ENCODE peak calls at places on chromosome 22, in eight cellular contexts. One of them, this sample, is unnamed.
A peak's percentile ranks its signal among the peaks of the same experiment; 100 is the strongest.

GRCh38 chr22:45127866-45128265 is 35.9 kb upstream of the NUP50 start:
- DNase-seq in IMR-90: peak; percentile 75
- DNase-seq in sigmoid colon: no peak
- DNase-seq in body of pancreas: no peak
- DNase-seq in prostate gland: no peak
- DNase-seq in HCT116: no peak
- DNase-seq in vagina: no peak
- DNase-seq in ovary: no peak
- DNase-seq in this sample: no peak

GRCh38 chr22:44622147-44622427 is 79.9 kb upstream of the PRR5 start:
- DNase-seq in vagina: no peak
- DNase-seq in body of pancreas: peak; percentile 29
- DNase-seq in sigmoid colon: no peak
- DNase-seq in ovary: no peak
- DNase-seq in IMR-90: no peak
- DNase-seq in HCT116: no peak
- DNase-seq in prostate gland: no peak
- DNase-seq in this sample: peak; percentile 61

GRCh38 chr22:19786264-19786585 is 25.6 kb downstream of the TBX1 start:
- DNase-seq in prostate gland: no peak
- DNase-seq in sigmoid colon: no peak
- DNase-seq in ovary: peak; percentile 23
- DNase-seq in HCT116: no peak
- DNase-seq in IMR-90: no peak
- DNase-seq in body of pancreas: no peak
- DNase-seq in vagina: no peak
- DNase-seq in this sample: no peak

GRCh38 chr22:49921508-49922278 is 3.3 kb downstream of the CRELD2 start:
- DNase-seq in prostate gland: no peak
- DNase-seq in body of pancreas: no peak
- DNase-seq in ovary: peak; percentile 39
- DNase-seq in IMR-90: no peak
- DNase-seq in vagina: no peak
- DNase-seq in HCT116: no peak
- DNase-seq in sigmoid colon: no peak
- DNase-seq in this sample: no peak

GRCh38 chr22:32695451-32695891 is 106.0 kb upstream of the TIMP3 start:
- DNase-seq in body of pancreas: no peak
- DNase-seq in HCT116: peak; percentile 21
- DNase-seq in vagina: no peak
- DNase-seq in sigmoid colon: no peak
- DNase-seq in IMR-90: peak; percentile 95
- DNase-seq in prostate gland: no peak
- DNase-seq in ovary: no peak
- DNase-seq in this sample: no peak

GRCh38 chr22:40310081-40310770 is 36.1 kb upstream of the ADSL start:
- DNase-seq in IMR-90: peak; percentile 93
- DNase-seq in prostate gland: no peak
- DNase-seq in sigmoid colon: peak; percentile 76
- DNase-seq in body of pancreas: no peak
- DNase-seq in ovary: no peak
- DNase-seq in vagina: no peak
- DNase-seq in HCT116: no peak
- DNase-seq in this sample: no peak

GRCh38 chr22:49024775-49025440 is 802.8 kb downstream of the BRD1 start:
- DNase-seq in prostate gland: no peak
- DNase-seq in IMR-90: no peak
- DNase-seq in ovary: peak; percentile 19
- DNase-seq in HCT116: no peak
- DNase-seq in body of pancreas: no peak
- DNase-seq in sigmoid colon: peak; percentile 52
- DNase-seq in vagina: no peak
- DNase-seq in this sample: no peak

GRCh38 chr22:39946571-39947407 is 13.4 kb upstream of the TMA7B start:
- DNase-seq in ovary: no peak
- DNase-seq in HCT116: no peak
- DNase-seq in sigmoid colon: no peak
- DNase-seq in prostate gland: peak; percentile 40
- DNase-seq in body of pancreas: peak; percentile 61
- DNase-seq in IMR-90: no peak
- DNase-seq in vagina: no peak
- DNase-seq in this sample: peak; percentile 81

GRCh38 chr22:27445876-27446275 is 355.7 kb downstream of the MN1 start:
- DNase-seq in vagina: no peak
- DNase-seq in body of pancreas: no peak
- DNase-seq in prostate gland: no peak
- DNase-seq in HCT116: no peak
- DNase-seq in ovary: peak; percentile 70
- DNase-seq in IMR-90: peak; percentile 2
- DNase-seq in sigmoid colon: peak; percentile 86
- DNase-seq in this sample: peak; percentile 46

GRCh38 chr22:27439131-27439530 is 362.4 kb downstream of the MN1 start:
- DNase-seq in sigmoid colon: no peak
- DNase-seq in prostate gland: no peak
- DNase-seq in body of pancreas: no peak
- DNase-seq in HCT116: no peak
- DNase-seq in ovary: no peak
- DNase-seq in vagina: no peak
- DNase-seq in IMR-90: no peak
- DNase-seq in this sample: no peak

GRCh38 chr22:27438271-27438980 is 363.1 kb downstream of the MN1 start:
- DNase-seq in IMR-90: peak; percentile 9
- DNase-seq in ovary: peak; percentile 69
- DNase-seq in vagina: no peak
- DNase-seq in HCT116: no peak
- DNase-seq in prostate gland: peak; percentile 25
- DNase-seq in sigmoid colon: peak; percentile 76
- DNase-seq in body of pancreas: peak; percentile 82
- DNase-seq in this sample: peak; percentile 41

GRCh38 chr22:27447316-27447715 is 354.2 kb downstream of the MN1 start:
- DNase-seq in HCT116: no peak
- DNase-seq in vagina: no peak
- DNase-seq in sigmoid colon: no peak
- DNase-seq in prostate gland: no peak
- DNase-seq in ovary: no peak
- DNase-seq in IMR-90: no peak
- DNase-seq in body of pancreas: no peak
- DNase-seq in this sample: no peak

GRCh38 chr22:27443315-27443714 is 358.2 kb downstream of the MN1 start:
- DNase-seq in IMR-90: no peak
- DNase-seq in sigmoid colon: no peak
- DNase-seq in vagina: no peak
- DNase-seq in HCT116: no peak
- DNase-seq in prostate gland: no peak
- DNase-seq in ovary: no peak
- DNase-seq in body of pancreas: no peak
- DNase-seq in this sample: no peak
- H3K27ac ChIP-seq in IMR-90: no peak overlapping the region
- H3K27ac ChIP-seq in sigmoid colon: no peak overlapping the region
- H3K27ac ChIP-seq in vagina: no peak overlapping the region
- H3K27ac ChIP-seq in HCT116: no peak overlapping the region
- H3K27ac ChIP-seq in prostate gland: no peak overlapping the region
- H3K27ac ChIP-seq in ovary: no peak overlapping the region
- H3K27ac ChIP-seq in body of pancreas: no peak overlapping the region
- H3K27ac ChIP-seq in this sample: no peak overlapping the region

GRCh38 chr22:24871611-24872205 is 65.7 kb downstream of the SGSM1 start:
- DNase-seq in vagina: no peak
- DNase-seq in body of pancreas: no peak
- DNase-seq in sigmoid colon: no peak
- DNase-seq in HCT116: no peak
- DNase-seq in prostate gland: no peak
- DNase-seq in ovary: no peak
- DNase-seq in IMR-90: no peak
- DNase-seq in this sample: no peak

GRCh38 chr22:24868979-24869378 is 63.0 kb downstream of the SGSM1 start:
- DNase-seq in IMR-90: no peak
- DNase-seq in ovary: no peak
- DNase-seq in HCT116: no peak
- DNase-seq in vagina: no peak
- DNase-seq in prostate gland: no peak
- DNase-seq in sigmoid colon: no peak
- DNase-seq in body of pancreas: no peak
- DNase-seq in this sample: no peak

GRCh38 chr22:24865508-24865907 is 59.5 kb downstream of the SGSM1 start:
- DNase-seq in body of pancreas: no peak
- DNase-seq in sigmoid colon: no peak
- DNase-seq in HCT116: no peak
- DNase-seq in vagina: no peak
- DNase-seq in IMR-90: no peak
- DNase-seq in prostate gland: no peak
- DNase-seq in ovary: no peak
- DNase-seq in this sample: no peak

GRCh38 chr22:24867327-24868022 is 61.5 kb downstream of the SGSM1 start:
- DNase-seq in sigmoid colon: no peak
- DNase-seq in HCT116: no peak
- DNase-seq in prostate gland: no peak
- DNase-seq in IMR-90: no peak
- DNase-seq in body of pancreas: no peak
- DNase-seq in ovary: no peak
- DNase-seq in vagina: no peak
- DNase-seq in this sample: no peak
- TF ChIP-seq POLR2A in sigmoid colon: no peak
- TF ChIP-seq POLR2A in HCT116: no peak
- TF ChIP-seq POLR2A in prostate gland: no peak
- TF ChIP-seq POLR2A in IMR-90: no peak
- TF ChIP-seq POLR2A in body of pancreas: no peak
- TF ChIP-seq POLR2A in ovary: no peak
- TF ChIP-seq POLR2A in vagina: no peak
- TF ChIP-seq POLR2A in this sample: no peak

DNA sequence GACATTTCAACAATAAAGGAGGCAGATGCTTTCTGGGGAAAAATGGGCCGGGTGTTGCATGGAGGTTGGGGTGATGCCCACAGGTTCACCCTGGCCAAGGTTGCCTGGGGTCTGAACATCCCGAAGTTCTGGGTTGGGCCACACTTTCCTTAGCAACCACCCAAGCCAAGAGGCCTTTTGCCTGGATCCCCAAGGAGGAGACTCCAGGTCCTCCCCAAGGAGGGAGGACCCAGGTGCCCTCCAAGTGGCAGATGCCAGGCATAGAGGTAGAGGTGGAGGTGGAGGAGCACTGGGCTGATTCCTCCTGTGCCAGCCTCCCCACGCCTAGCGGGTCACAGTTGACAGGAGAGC is 1.2 kb downstream of the CYB5R3 start:
- DNase-seq in HCT116: no peak
- DNase-seq in sigmoid colon: no peak
- DNase-seq in prostate gland: no peak
- DNase-seq in IMR-90: no peak
- DNase-seq in body of pancreas: no peak
- DNase-seq in vagina: no peak
- DNase-seq in ovary: no peak
- DNase-seq in this sample: no peak
- H3K27ac ChIP-seq in HCT116: no peak overlapping the region
- H3K27ac ChIP-seq in sigmoid colon: peak overlapping the region; percentile 96
- H3K27ac ChIP-seq in prostate gland: peak overlapping the region; percentile 96
- H3K27ac ChIP-seq in IMR-90: peak overlapping the region; percentile 69
- H3K27ac ChIP-seq in body of pancreas: peak overlapping the region; percentile 90
- H3K27ac ChIP-seq in vagina: peak overlapping the region; percentile 99
- H3K27ac ChIP-seq in ovary: peak overlapping the region; percentile 93
- H3K27ac ChIP-seq in this sample: peak overlapping the region; percentile 94

GRCh38 chr22:21865041-21865440 is 2.4 kb downstream of the MAPK1 start:
- DNase-seq in IMR-90: peak; percentile 91
- DNase-seq in ovary: no peak
- DNase-seq in sigmoid colon: peak; percentile 75
- DNase-seq in HCT116: no peak
- DNase-seq in prostate gland: peak; percentile 24
- DNase-seq in body of pancreas: peak; percentile 42
- DNase-seq in vagina: no peak
- DNase-seq in this sample: peak; percentile 77

GRCh38 chr22:21862386-21863242 is 4.8 kb downstream of the MAPK1 start:
- DNase-seq in ovary: no peak
- DNase-seq in prostate gland: no peak
- DNase-seq in sigmoid colon: no peak
- DNase-seq in HCT116: no peak
- DNase-seq in body of pancreas: no peak
- DNase-seq in IMR-90: no peak
- DNase-seq in vagina: no peak
- DNase-seq in this sample: no peak

GRCh38 chr22:21868651-21869050 is 1.2 kb upstream of the MAPK1 start:
- DNase-seq in ovary: no peak
- DNase-seq in body of pancreas: no peak
- DNase-seq in IMR-90: no peak
- DNase-seq in HCT116: no peak
- DNase-seq in prostate gland: no peak
- DNase-seq in vagina: no peak
- DNase-seq in sigmoid colon: no peak
- DNase-seq in this sample: no peak

GRCh38 chr22:21866821-21867527 is 471 bp downstream of the MAPK1 start:
- DNase-seq in prostate gland: no peak
- DNase-seq in sigmoid colon: peak; percentile 68
- DNase-seq in vagina: no peak
- DNase-seq in IMR-90: no peak
- DNase-seq in ovary: peak; percentile 52
- DNase-seq in HCT116: no peak
- DNase-seq in body of pancreas: peak; percentile 50
- DNase-seq in this sample: peak; percentile 39

DNA sequence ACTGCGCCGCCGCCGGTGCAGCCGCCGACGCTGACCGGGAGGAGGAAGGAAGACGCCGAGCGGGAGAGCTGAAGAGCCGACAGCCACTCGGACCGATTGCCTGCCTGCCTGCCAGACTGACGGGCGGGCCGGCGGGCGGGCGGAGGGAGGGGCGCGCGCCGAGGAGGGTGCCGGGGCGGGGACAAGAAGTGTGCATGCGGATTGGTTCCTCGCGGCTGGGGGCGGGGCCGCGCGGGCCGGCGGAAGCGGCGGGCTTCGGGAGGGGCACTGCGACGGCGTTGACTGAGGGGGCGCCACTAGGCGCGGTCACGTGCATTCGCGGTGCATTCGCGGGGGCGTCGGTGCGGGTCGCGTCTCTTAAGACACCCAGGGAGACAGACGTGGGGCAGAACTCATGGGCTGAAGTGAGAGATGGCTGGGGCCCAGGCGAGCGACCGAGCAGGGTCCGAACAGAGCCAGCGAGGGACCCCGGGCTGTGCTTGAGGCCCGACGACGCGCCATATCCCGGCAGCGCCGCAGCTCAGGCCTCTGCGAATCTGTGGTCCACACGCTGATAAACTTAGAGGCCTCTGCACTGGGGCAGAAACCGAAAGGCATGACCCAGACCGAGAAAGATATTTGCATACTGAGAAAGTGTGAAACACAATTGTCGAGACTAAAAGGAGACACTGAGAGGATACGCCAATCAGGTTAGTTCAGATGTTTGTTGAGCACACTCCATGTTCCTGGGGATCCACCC is at the start of gene MAPK1:
- DNase-seq in IMR-90: peak; percentile 81
- DNase-seq in body of pancreas: peak; percentile 95
- DNase-seq in HCT116: peak; percentile 61
- DNase-seq in sigmoid colon: peak; percentile 96
- DNase-seq in vagina: no peak
- DNase-seq in prostate gland: peak; percentile 91
- DNase-seq in ovary: peak; percentile 94
- DNase-seq in this sample: peak; percentile 96
- TF ChIP-seq POLR2A in IMR-90: peak; percentile 86
- TF ChIP-seq POLR2A in body of pancreas: peak; percentile 64
- TF ChIP-seq POLR2A in HCT116: peak; percentile 82
- TF ChIP-seq POLR2A in sigmoid colon: peak; percentile 66
- TF ChIP-seq POLR2A in vagina: peak; percentile 75
- TF ChIP-seq POLR2A in prostate gland: peak; percentile 80
- TF ChIP-seq POLR2A in ovary: peak; percentile 62
- TF ChIP-seq POLR2A in this sample: peak; percentile 15